ENCODE peak calls at places on chromosomes 11 and 22, in four cellular contexts. S is CD4-positive, CD25-positive, alpha-beta regulatory T cell; E is mammary epithelial cell; H is fibroblast of lung. L is an unnamed sample.

GRCh38 chr11:59659981-59660380 is 8.9 kb downstream of the PATL1 start:
- DNase-seq in H (no peak), S (no peak), E (no peak), L (peak)

GRCh38 chr11:68940651-68941323 is 37.1 kb downstream of the IGHMBP2 start:
- DNase-seq in H (no peak), S (no peak), E (no peak), L (no peak)

GRCh38 chr22:46027219-46028068 is 50.5 kb upstream of the WNT7B start:
- DNase-seq in H (no peak), S (no peak), E (no peak), L (no peak)

GRCh38 chr11:67627394-67627787 is 2.3 kb downstream of the NUDT8 start:
- DNase-seq in E (no peak), S (no peak), H (no peak), L (no peak)

GRCh38 chr22:26812731-26813130 is 155.3 kb downstream of the MIAT start:
- DNase-seq in H (no peak), E (peak), S (no peak), L (no peak)

GRCh38 chr11:2088746-2089535 is 50.2 kb downstream of the IGF2 start:
- DNase-seq in H (no peak), S (no peak), E (no peak), L (no peak)

GRCh38 chr11:12238420-12238819 is 128.0 kb downstream of the MICAL2 start:
- DNase-seq in E (no peak), H (no peak), S (no peak), L (no peak)

GRCh38 chr11:83583953-83584352 is 297.8 kb upstream of the CCDC90B start:
- DNase-seq in E (peak), H (peak), S (peak), L (no peak)

GRCh38 chr11:73622920-73623593 is 23.3 kb upstream of the PLEKHB1 start:
- DNase-seq in S (no peak), H (no peak), E (no peak), L (no peak)

GRCh38 chr11:35853871-35854270 is 90.0 kb upstream of the LDLRAD3 start:
- DNase-seq in S (no peak), E (no peak), H (no peak), L (no peak)

GRCh38 chr11:84719935-84720577 is 907.1 kb downstream of the DLG2 start:
- DNase-seq in E (no peak), S (no peak), H (no peak), L (no peak)

GRCh38 chr11:2259897-2260451 is 10.4 kb downstream of the ASCL2 start:
- DNase-seq in E (no peak), H (no peak), S (no peak), L (no peak)

GRCh38 chr11:126502982-126503381 is 147.5 kb downstream of the ST3GAL4 start:
- DNase-seq in E (no peak), S (no peak), H (no peak), L (no peak)

GRCh38 chr11:78789365-78789764 is 214.7 kb upstream of the NARS2 start:
- DNase-seq in H (no peak), S (no peak), E (no peak), L (no peak)

GRCh38 chr11:2363816-2364370 is 13.2 kb upstream of the CD81 start:
- DNase-seq in H (no peak), E (no peak), S (no peak), L (no peak)

GRCh38 chr11:90434858-90435257 is 212.0 kb upstream of the CHORDC1 start:
- DNase-seq in E (peak), S (peak), H (no peak), L (no peak)

GRCh38 chr11:120400564-120401364 is 64.6 kb downstream of the ARHGEF12 start:
- DNase-seq in S (no peak), H (peak), E (peak), L (no peak)

GRCh38 chr22:37498289-37498909 is 12.2 kb upstream of the MFNG start:
- DNase-seq in H (no peak), E (no peak), S (peak), L (no peak)

GRCh38 chr11:73661035-73661628 is 14.8 kb downstream of the PLEKHB1 start:
- DNase-seq in H (peak), S (peak), E (peak), L (no peak)

GRCh38 chr11:78221396-78222315 is 32.9 kb downstream of the USP35 start:
- DNase-seq in E (no peak), S (no peak), H (no peak), L (no peak)

DNA sequence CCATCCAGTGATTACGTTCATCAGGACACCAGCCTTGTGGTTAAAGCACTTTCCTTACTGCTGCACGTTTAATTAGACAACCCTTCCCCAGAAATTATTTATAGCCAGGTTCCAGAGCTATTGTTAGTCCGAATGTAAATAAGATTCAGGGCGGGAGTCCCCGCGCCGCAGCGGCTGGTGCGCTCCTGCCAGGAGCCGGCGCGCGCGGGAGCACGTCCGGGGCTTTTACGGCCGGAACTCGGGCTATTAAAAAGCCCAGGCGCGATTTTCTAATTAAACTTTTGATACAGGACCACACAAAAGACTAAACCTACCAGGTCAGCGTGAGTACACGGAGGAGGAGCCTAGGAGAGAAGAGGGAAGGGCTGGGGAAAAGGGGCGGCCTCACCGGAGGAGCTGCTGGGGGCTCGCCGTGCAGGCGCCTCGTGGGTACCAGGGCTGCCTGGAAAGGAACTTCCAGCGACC is 538.2 kb downstream of the OPCML start:
- DNase-seq in S (no peak), H (peak), E (no peak), L (no peak)
- H3K4me3 ChIP-seq in S (no peak), H (no peak), E (no peak), L (peak)

GRCh38 chr11:76667856-76668255 is 2.7 kb downstream of the LRRC32 start:
- DNase-seq in E (no peak), H (no peak), S (no peak), L (no peak)

GRCh38 chr11:76665921-76666351 is 4.6 kb downstream of the LRRC32 start:
- DNase-seq in S (no peak), H (no peak), E (no peak), L (no peak)

GRCh38 chr11:76666408-76666807 is 4.1 kb downstream of the LRRC32 start:
- DNase-seq in H (peak), E (no peak), S (peak), L (no peak)

GRCh38 chr11:76667271-76667818 is 3.2 kb downstream of the LRRC32 start:
- DNase-seq in S (peak), H (no peak), E (no peak), L (no peak)

DNA sequence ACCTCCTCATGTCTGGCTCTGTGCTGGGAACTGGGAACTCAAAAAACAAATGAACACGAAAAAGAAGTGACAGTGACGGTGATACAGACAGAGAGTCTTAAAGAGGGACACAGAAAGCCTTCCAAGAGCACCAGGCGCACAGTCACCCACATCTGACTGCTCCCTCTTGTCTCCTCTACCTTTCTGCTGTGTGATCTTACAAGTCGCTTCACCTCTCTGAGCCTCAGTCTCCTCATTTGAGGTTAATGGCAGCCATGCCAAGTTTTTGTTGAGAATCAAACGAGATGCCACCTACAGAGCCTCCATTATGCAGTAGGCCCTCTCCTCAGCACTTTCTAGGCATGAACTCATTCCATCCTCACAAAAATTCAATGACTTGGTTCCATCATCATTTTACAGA is 3.7 kb downstream of the LRRC32 start:
- DNase-seq in S (no peak), H (no peak), E (no peak), L (no peak)
- H3K27ac ChIP-seq in S (peak), H (peak), E (no peak), L (no peak)

GRCh38 chr11:46290598-46291309 is 13.3 kb downstream of the CREB3L1 start:
- DNase-seq in H (peak), E (no peak), S (no peak), L (peak)
- H3K4me3 ChIP-seq in H (peak), E (no peak), S (no peak), L (peak)

GRCh38 chr22:43008509-43008908 is 6.4 kb downstream of the PACSIN2 start:
- DNase-seq in S (no peak), H (no peak), E (no peak), L (no peak)
- H3K27ac ChIP-seq in S (no peak), H (no peak), E (no peak), L (no peak)

GRCh38 chr22:30637701-30638114 is 2.1 kb downstream of the SLC35E4 start:
- DNase-seq in H (peak), S (no peak), E (peak), L (no peak)
- H3K4me3 ChIP-seq in H (peak), S (peak), E (peak), L (no peak)

L was measured in SK-N-MC.